ENCODE peak calls at places on chromosomes 1 and 21, in five cellular contexts. V is PC-3, H is MM.1S, P is H9, K is mammary epithelial cell. W is an unnamed sample.
A peak's percentile ranks its signal among the peaks of the same experiment; 100 is the strongest.

GRCh38 chr1:34164510-34165381 is at the start of gene CSMD2:
- DNase-seq in P (peak; percentile 68), K (peak; percentile 14), V (no peak), H (no peak), W (peak; percentile 63)

GRCh38 chr21:41960386-41960785 is 6.6 kb upstream of the C2CD2 start:
- DNase-seq in P (no peak), H (no peak), K (no peak), V (no peak), W (no peak)

GRCh38 chr1:78797108-78797781 is 147.6 kb downstream of the IFI44 start:
- DNase-seq in K (no peak), P (no peak), V (no peak), H (peak; percentile 24), W (no peak)

GRCh38 chr1:172449585-172450523 is 6.0 kb upstream of the PIGC start:
- DNase-seq in H (peak; percentile 77), K (peak; percentile 27), V (peak; percentile 97), P (peak; percentile 82), W (peak; percentile 54)

GRCh38 chr1:22143065-22143514 is at the start of gene WNT4:
- DNase-seq in P (peak; percentile 62), K (peak; percentile 43), H (peak; percentile 41), V (peak; percentile 42), W (no peak)

GRCh38 chr1:182149411-182149965 is 88.0 kb upstream of the ZNF648 start:
- DNase-seq in K (peak; percentile 76), H (no peak), P (no peak), V (no peak), W (no peak)

GRCh38 chr1:14974361-14974760 is 179.2 kb upstream of the TMEM51 start:
- DNase-seq in K (no peak), V (no peak), P (no peak), H (no peak), W (no peak)

GRCh38 chr1:115211071-115211745 is 121.9 kb upstream of the TSPAN2 start:
- DNase-seq in V (no peak), K (no peak), P (no peak), H (no peak), W (no peak)

GRCh38 chr1:185420588-185421081 is 103.6 kb upstream of the IVNS1ABP start:
- DNase-seq in V (no peak), K (no peak), H (no peak), P (no peak), W (no peak)

GRCh38 chr1:115596080-115596795 is 45.5 kb upstream of the VANGL1 start:
- DNase-seq in V (peak; percentile 68), H (no peak), P (no peak), K (no peak), W (no peak)

GRCh38 chr1:54262244-54262643 is 62.3 kb downstream of the MRPL37 start:
- DNase-seq in V (no peak), H (no peak), P (no peak), K (no peak), W (no peak)

GRCh38 chr1:227786673-227787512 is 28.6 kb upstream of the PRSS38 start:
- DNase-seq in K (no peak), H (peak; percentile 24), V (no peak), P (no peak), W (no peak)

DNA sequence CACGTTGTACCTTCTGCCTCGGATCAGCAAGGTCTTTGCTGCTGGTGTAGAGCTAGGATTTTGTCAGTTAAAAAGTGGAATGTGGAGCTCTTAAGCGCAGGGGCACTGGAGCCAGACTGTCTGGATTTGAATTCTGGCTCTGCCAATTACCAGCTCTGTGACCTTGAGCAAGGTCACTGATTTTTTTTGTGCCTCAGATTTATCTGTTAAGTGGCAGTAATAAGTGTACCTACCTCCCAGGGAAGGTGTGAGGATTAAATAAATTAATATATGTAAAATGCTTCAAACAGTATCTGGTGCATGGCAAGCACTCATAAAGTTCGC is 40.3 kb downstream of the UBE2U start:
- DNase-seq in V (no peak), P (no peak), H (no peak), K (no peak), W (no peak)
- H2AFZ ChIP-seq in V (peak overlapping the region; percentile 45), P (peak overlapping the region; percentile 91), H (peak overlapping the region; percentile 13), K (no peak overlapping the region), W (no peak overlapping the region)

GRCh38 chr1:41957568-41957967 is 38.8 kb upstream of the HIVEP3 start:
- DNase-seq in K (peak; percentile 98), H (no peak), V (peak; percentile 93), P (no peak), W (no peak)

GRCh38 chr1:41955461-41956159 is 36.9 kb upstream of the HIVEP3 start:
- DNase-seq in H (peak; percentile 65), K (peak; percentile 99), P (no peak), V (peak; percentile 96), W (peak; percentile 59)

GRCh38 chr1:41952208-41952607 is 33.5 kb upstream of the HIVEP3 start:
- DNase-seq in H (no peak), P (no peak), V (no peak), K (no peak), W (no peak)

GRCh38 chr1:41953291-41953690 is 34.6 kb upstream of the HIVEP3 start:
- DNase-seq in K (peak; percentile 56), P (no peak), H (no peak), V (no peak), W (no peak)

DNA sequence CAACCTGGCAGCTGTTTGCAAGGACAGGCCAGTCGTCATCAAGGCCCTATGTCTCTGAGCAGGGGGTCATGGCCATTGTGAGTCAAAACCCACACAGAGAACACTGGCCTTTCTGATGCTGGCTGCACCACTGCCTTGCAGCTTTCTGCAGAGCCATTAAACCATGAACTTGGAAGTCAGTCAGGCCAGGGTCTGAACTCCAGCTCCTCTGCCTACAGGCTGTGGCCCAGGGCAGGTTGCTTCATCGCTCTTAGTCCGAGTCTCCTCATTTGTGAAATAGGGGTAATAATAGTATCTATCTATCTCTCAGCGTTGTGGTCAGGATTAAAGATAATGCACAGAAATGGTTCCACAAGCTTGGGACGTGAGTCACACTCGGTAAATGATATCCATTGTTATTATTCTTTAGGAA is 35.8 kb upstream of the HIVEP3 start:
- DNase-seq in K (peak; percentile 94), P (peak; percentile 52), V (peak; percentile 94), H (no peak), W (no peak)
- H3K9ac ChIP-seq in K (peak overlapping the region; percentile 94), P (no peak overlapping the region), V (peak overlapping the region; percentile 87), H (no peak overlapping the region), W (no peak overlapping the region)

GRCh38 chr1:235050911-235051360 is 77.7 kb downstream of the TOMM20 start:
- DNase-seq in V (no peak), H (no peak), K (no peak), P (peak; percentile 54), W (no peak)

GRCh38 chr1:235051521-235051920 is 77.1 kb downstream of the TOMM20 start:
- DNase-seq in K (no peak), P (no peak), V (no peak), H (no peak), W (no peak)

GRCh38 chr1:235054466-235054865 is 74.2 kb downstream of the TOMM20 start:
- DNase-seq in P (no peak), V (no peak), H (no peak), K (no peak), W (no peak)

GRCh38 chr1:235054961-235055360 is 73.7 kb downstream of the TOMM20 start:
- DNase-seq in P (no peak), H (no peak), V (no peak), K (no peak), W (no peak)

DNA sequence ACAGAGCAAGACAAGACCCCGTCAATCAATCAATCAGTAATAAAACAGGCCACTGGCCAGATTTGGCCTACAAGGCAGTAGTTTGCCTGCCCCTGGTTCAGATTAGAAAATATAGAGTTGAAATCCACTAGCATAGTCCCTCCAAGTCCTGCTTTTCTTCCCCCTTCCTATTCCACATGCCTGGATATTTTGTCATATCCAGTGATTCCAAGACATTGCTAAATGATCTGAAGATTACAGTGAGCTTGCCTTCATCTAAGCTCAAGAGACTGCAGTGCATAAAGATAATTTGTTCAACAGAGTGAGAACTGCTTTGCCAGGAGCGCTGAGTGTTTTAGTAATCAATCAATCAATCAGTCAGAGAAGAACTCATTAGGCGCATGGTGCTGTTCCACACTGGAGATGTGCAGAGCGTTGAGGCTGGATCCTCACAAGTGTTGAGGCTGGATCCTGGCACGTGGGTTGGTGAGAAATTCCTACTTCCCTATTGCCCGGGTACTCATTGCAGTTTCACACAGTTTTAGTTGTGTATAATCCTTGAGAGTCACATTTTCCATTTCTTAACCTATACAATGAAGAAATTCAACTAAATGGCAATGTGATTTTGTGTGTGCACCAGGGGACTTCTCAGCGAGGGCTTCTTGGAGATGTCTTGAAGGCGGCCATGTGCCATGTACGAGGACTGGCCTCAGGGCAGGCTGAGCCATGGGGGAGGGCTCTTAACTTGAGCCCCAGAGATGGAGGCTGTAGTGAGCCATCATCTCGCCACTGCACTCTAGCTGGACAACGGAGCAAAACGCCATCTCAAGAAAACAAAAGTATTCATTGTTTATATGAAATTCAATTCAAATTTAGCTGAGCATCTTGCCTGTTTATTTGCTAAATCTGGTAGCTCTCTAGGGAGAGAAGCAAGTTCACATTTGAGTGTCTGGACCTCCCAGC is 76.3 kb downstream of the TOMM20 start:
- DNase-seq in H (no peak), P (no peak), V (no peak), K (no peak), W (no peak)
- H2AFZ ChIP-seq in H (no peak overlapping the region), P (no peak overlapping the region), V (no peak overlapping the region), K (no peak overlapping the region), W (no peak overlapping the region)

GRCh38 chr1:153526132-153526543 is 9.7 kb downstream of the S100A6 start:
- DNase-seq in V (no peak), K (peak; percentile 89), H (no peak), P (no peak), W (no peak)

GRCh38 chr1:153520818-153521476 is 14.8 kb downstream of the S100A6 start:
- DNase-seq in H (no peak), K (peak; percentile 32), P (no peak), V (peak; percentile 46), W (no peak)

GRCh38 chr1:153519242-153519641 is 16.5 kb downstream of the S100A6 start:
- DNase-seq in V (no peak), P (no peak), H (no peak), K (no peak), W (no peak)

GRCh38 chr1:153527023-153527724 is 8.6 kb downstream of the S100A6 start:
- DNase-seq in H (no peak), V (peak; percentile 49), P (peak; percentile 71), K (peak; percentile 97), W (no peak)

DNA sequence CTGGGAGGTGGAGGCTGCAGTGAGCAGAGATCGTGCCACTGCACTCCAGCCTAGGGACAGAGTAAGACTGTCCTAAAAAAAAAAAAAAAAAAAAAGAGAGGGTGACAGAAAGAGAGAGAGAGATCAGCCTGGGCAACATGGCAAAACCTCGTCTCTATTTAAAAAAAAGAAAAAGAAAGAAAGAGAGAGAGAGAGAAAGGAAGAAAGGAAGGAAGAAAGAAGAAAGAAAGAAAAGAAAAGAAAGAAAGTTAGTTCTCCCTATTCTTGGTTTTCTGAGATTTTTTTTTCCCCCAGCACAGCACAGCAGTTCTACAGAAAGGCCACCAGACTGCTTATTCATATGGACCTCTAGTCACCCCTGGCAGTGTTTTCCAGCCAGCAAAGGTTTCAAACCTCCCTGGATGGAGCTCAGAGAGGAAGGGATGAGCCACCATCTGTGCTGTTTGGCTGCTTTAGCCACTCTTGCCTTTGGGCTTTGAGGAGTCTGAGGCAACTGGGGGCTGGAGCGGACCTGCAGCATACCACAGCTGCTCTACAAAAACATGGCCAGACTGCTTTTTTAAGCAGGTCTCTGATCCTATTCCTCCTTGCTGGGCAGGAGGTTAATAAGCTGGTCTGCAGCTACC is 10.6 kb downstream of the S100A6 start:
- DNase-seq in K (peak; percentile 46), P (no peak), H (no peak), V (no peak), W (no peak)
- H3K9ac ChIP-seq in K (no peak overlapping the region), P (no peak overlapping the region), H (no peak overlapping the region), V (no peak overlapping the region), W (no peak overlapping the region)

GRCh38 chr1:113768916-113769598 is 9.8 kb upstream of the PHTF1 start:
- DNase-seq in V (no peak), K (no peak), H (no peak), P (no peak), W (peak; percentile 29)
- H2AFZ ChIP-seq in V (no peak overlapping the region), K (no peak overlapping the region), H (no peak overlapping the region), P (no peak overlapping the region), W (no peak overlapping the region)

GRCh38 chr1:162551969-162552683 is 9.4 kb upstream of the UAP1 start:
- DNase-seq in V (no peak), P (no peak), K (no peak), H (no peak), W (no peak)
- H3K9ac ChIP-seq in V (no peak overlapping the region), P (no peak overlapping the region), K (no peak overlapping the region), H (no peak overlapping the region), W (no peak overlapping the region)